ENCODE peak calls at places on chromosomes 4 and X, in four cellular contexts. One of them, this sample, is unnamed.

GRCh38 chr4:186132577-186133277 is 28.2 kb downstream of the FAM149A start:
- DNase-seq in H1: no peak
- DNase-seq in IMR-90: peak
- DNase-seq in H9: peak
- DNase-seq in this sample: peak

GRCh38 chrX:10769165-10769564 is 148.8 kb upstream of the MID1 start:
- DNase-seq in H1: no peak
- DNase-seq in IMR-90: peak
- DNase-seq in H9: no peak
- DNase-seq in this sample: peak

GRCh38 chr4:120750152-120750525 is 172.4 kb downstream of the PRDM5 start:
- DNase-seq in H1: no peak
- DNase-seq in IMR-90: no peak
- DNase-seq in H9: no peak
- DNase-seq in this sample: no peak

GRCh38 chr4:40998680-40999358 is 215.5 kb downstream of the APBB2 start:
- DNase-seq in H1: no peak
- DNase-seq in IMR-90: peak
- DNase-seq in H9: no peak
- DNase-seq in this sample: peak

GRCh38 chr4:31086771-31087330 is 366.7 kb downstream of the PCDH7 start:
- DNase-seq in H1: no peak
- DNase-seq in IMR-90: no peak
- DNase-seq in H9: no peak
- DNase-seq in this sample: no peak

GRCh38 chr4:185965456-185966384 is 103.2 kb upstream of the TLR3 start:
- DNase-seq in H1: no peak
- DNase-seq in IMR-90: no peak
- DNase-seq in H9: no peak
- DNase-seq in this sample: no peak

GRCh38 chr4:56626420-56626819 is 54.7 kb downstream of the HOPX start:
- DNase-seq in H1: no peak
- DNase-seq in IMR-90: no peak
- DNase-seq in H9: no peak
- DNase-seq in this sample: no peak

GRCh38 chrX:13430136-13430827 is 110.4 kb upstream of the ATXN3L start:
- DNase-seq in H1: no peak
- DNase-seq in IMR-90: peak
- DNase-seq in H9: no peak
- DNase-seq in this sample: peak

GRCh38 chr4:84691170-84691691 is 108.3 kb downstream of the CDS1 start:
- DNase-seq in H1: no peak
- DNase-seq in IMR-90: peak
- DNase-seq in H9: no peak
- DNase-seq in this sample: peak

GRCh38 chr4:161577604-161578301 is 586.0 kb downstream of the FSTL5 start:
- DNase-seq in H1: no peak
- DNase-seq in IMR-90: peak
- DNase-seq in H9: no peak
- DNase-seq in this sample: peak

GRCh38 chr4:58261526-58261925 is 1151.3 kb upstream of the IGFBP7 start:
- DNase-seq in H1: no peak
- DNase-seq in IMR-90: no peak
- DNase-seq in H9: no peak
- DNase-seq in this sample: peak

GRCh38 chr4:155228713-155229112 is 20.3 kb downstream of the NPY2R start:
- DNase-seq in H1: no peak
- DNase-seq in IMR-90: no peak
- DNase-seq in H9: no peak
- DNase-seq in this sample: no peak

GRCh38 chr4:88893961-88894360 is 163.0 kb downstream of the FAM13A start:
- DNase-seq in H1: no peak
- DNase-seq in IMR-90: peak
- DNase-seq in H9: no peak
- DNase-seq in this sample: no peak

GRCh38 chr4:100949350-100949935 is 397.9 kb downstream of the PPP3CA start:
- DNase-seq in H1: no peak
- DNase-seq in IMR-90: no peak
- DNase-seq in H9: no peak
- DNase-seq in this sample: no peak

GRCh38 chr4:156378053-156378665 is 424.5 kb upstream of the CTSO start:
- DNase-seq in H1: peak
- DNase-seq in IMR-90: peak
- DNase-seq in H9: peak
- DNase-seq in this sample: peak

GRCh38 chrX:47191331-47191730 is 2.3 kb upstream of the UBA1 start:
- DNase-seq in H1: peak
- DNase-seq in IMR-90: no peak
- DNase-seq in H9: no peak
- DNase-seq in this sample: peak

GRCh38 chrX:153886915-153887314 is 942 bp upstream of the L1CAM start:
- DNase-seq in H1: no peak
- DNase-seq in IMR-90: no peak
- DNase-seq in H9: no peak
- DNase-seq in this sample: peak

GRCh38 chr4:163610642-163611041 is 116.2 kb downstream of the TMA16 start:
- DNase-seq in H1: no peak
- DNase-seq in IMR-90: no peak
- DNase-seq in H9: no peak
- DNase-seq in this sample: peak

GRCh38 chrX:46788902-46789301 is 30.0 kb upstream of the SLC9A7 start:
- DNase-seq in H1: no peak
- DNase-seq in IMR-90: peak
- DNase-seq in H9: no peak
- DNase-seq in this sample: peak

GRCh38 chr4:78922207-78922606 is 17.0 kb downstream of the PAQR3 start:
- DNase-seq in H1: no peak
- DNase-seq in IMR-90: peak
- DNase-seq in H9: no peak
- DNase-seq in this sample: no peak

GRCh38 chr4:155072417-155072816 is 136.0 kb upstream of the NPY2R start:
- DNase-seq in H1: no peak
- DNase-seq in IMR-90: no peak
- DNase-seq in H9: no peak
- DNase-seq in this sample: no peak

GRCh38 chrX:16711219-16712115 is 1.0 kb downstream of the CTPS2 start:
- DNase-seq in H1: peak
- DNase-seq in IMR-90: no peak
- DNase-seq in H9: no peak
- DNase-seq in this sample: no peak

GRCh38 chr4:168408620-168409019 is 71.7 kb downstream of the DDX60L start:
- DNase-seq in H1: no peak
- DNase-seq in IMR-90: peak
- DNase-seq in H9: no peak
- DNase-seq in this sample: no peak

GRCh38 chr4:125316781-125317525 is 2.2 kb downstream of the FAT4 start:
- DNase-seq in H1: peak
- DNase-seq in IMR-90: peak
- DNase-seq in H9: peak
- DNase-seq in this sample: peak

GRCh38 chr4:172547724-172548123 is 620.9 kb upstream of the GALNT7 start:
- DNase-seq in H1: no peak
- DNase-seq in IMR-90: no peak
- DNase-seq in H9: no peak
- DNase-seq in this sample: no peak

GRCh38 chrX:130055103-130055502 is 55.2 kb downstream of the ELF4 start:
- DNase-seq in H1: no peak
- DNase-seq in IMR-90: peak
- DNase-seq in H9: no peak
- DNase-seq in this sample: peak

GRCh38 chr4:136355970-136356369 is 1176.3 kb downstream of the PCDH18 start:
- DNase-seq in H1: no peak
- DNase-seq in IMR-90: no peak
- DNase-seq in H9: peak
- DNase-seq in this sample: no peak

GRCh38 chr4:112082954-112083586 is 62.2 kb upstream of the FAM241A start:
- DNase-seq in H1: no peak
- DNase-seq in IMR-90: peak
- DNase-seq in H9: no peak
- DNase-seq in this sample: no peak

GRCh38 chrX:40182615-40183014 is 84.9 kb upstream of the BCOR start:
- DNase-seq in H1: no peak
- DNase-seq in IMR-90: no peak
- DNase-seq in H9: no peak
- DNase-seq in this sample: no peak

DNA sequence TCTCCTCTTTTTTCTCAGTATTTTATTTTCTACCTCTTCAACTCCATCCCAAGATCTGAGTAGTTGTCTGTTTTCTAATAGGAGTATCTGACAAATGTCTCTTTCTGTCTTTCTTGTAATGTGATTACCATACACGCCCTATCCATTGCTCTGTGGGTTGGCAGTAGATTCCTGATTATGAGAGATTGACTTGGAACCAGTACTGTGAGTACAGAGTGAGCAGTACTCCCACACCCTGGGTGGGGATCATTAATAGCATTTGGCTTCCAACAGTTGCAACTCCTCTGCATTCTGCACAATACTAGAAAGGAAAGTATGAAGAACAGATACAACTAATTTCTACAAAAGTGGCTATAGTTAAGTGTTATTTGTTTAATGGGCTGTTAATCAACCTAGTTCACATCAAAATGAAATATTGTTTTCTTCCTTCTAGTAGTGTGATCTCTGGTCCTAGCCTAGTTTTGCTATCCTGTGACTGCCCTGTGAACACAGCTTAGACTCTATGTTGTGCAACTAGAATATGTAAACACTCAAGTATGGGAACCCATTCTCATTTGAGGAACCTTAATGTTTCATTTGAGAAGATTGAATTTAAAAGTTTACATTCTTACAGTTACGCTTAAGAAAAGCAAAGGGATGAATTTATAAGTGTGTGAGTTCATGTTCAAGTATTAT is 112.9 kb downstream of the PTPN13 start:
- DNase-seq in H1: no peak
- DNase-seq in IMR-90: peak
- DNase-seq in H9: no peak
- DNase-seq in this sample: no peak
- H3K4me2 ChIP-seq in H1: no peak
- H3K4me2 ChIP-seq in IMR-90: no peak
- H3K4me2 ChIP-seq in H9: no peak
- H3K4me2 ChIP-seq in this sample: no peak

GRCh38 chr4:39024311-39024865 is 7.8 kb downstream of the TMEM156 start:
- DNase-seq in H1: no peak
- DNase-seq in IMR-90: no peak
- DNase-seq in H9: no peak
- DNase-seq in this sample: no peak

GRCh38 chr4:39026096-39026495 is 6.1 kb downstream of the TMEM156 start:
- DNase-seq in H1: no peak
- DNase-seq in IMR-90: no peak
- DNase-seq in H9: no peak
- DNase-seq in this sample: no peak

GRCh38 chr4:39022241-39022640 is 10.0 kb downstream of the TMEM156 start:
- DNase-seq in H1: no peak
- DNase-seq in IMR-90: no peak
- DNase-seq in H9: no peak
- DNase-seq in this sample: no peak

GRCh38 chr4:39023059-39023458 is 9.2 kb downstream of the TMEM156 start:
- DNase-seq in H1: no peak
- DNase-seq in IMR-90: peak
- DNase-seq in H9: no peak
- DNase-seq in this sample: no peak

DNA sequence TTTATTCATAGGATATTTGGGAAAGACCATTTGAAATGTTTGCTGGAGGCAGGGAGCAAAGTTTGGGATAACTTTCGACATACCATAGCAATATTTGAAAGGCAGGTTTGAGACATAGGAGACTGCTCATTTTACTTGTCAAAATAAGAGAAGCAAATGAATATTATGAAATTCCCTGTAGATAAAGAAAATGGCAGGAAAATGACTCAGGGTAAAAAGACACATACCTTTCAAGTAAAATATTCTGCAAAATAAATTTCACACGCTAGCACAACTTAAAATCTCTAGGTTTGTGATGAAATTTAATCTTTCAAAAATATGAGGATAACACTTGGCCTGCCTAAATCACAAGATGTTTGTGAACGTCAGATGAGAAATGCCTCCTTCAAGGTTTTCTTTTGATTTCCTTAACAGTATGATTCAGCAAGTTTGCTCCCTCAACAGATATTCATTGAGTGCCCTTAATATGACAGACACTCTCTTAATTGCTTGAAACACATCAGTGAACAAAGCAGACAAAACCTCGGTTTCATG is 6.6 kb downstream of the TMEM156 start:
- DNase-seq in H1: no peak
- DNase-seq in IMR-90: peak
- DNase-seq in H9: no peak
- DNase-seq in this sample: no peak
- H3K56ac ChIP-seq in H1: no peak
- H3K56ac ChIP-seq in IMR-90: peak
- H3K56ac ChIP-seq in H9: no peak
- H3K56ac ChIP-seq in this sample: no peak

DNA sequence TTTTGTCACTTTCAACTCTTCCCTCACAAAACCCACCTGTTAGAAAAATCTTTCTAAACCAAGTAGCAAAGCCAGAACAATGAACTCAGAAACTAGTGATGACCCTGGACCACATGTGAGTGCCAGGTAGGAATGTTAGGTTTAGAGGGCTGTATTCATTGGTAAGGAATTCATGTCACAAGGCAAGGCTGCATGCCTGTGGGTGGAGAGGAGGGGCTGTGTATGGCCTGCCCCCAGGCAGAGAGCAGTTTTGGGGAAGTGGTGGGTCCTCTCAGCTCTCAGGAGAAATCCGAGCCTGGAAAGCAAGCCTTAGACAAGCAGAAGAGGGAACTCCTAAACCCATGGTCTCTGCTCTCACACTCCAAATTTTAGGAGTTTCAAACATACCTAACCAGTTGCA is 2.4 kb downstream of the RNF175 start:
- DNase-seq in H1: no peak
- DNase-seq in IMR-90: no peak
- DNase-seq in H9: peak
- DNase-seq in this sample: peak
- H4K8ac ChIP-seq in H1: no peak
- H4K8ac ChIP-seq in IMR-90: no peak
- H4K8ac ChIP-seq in H9: no peak
- H4K8ac ChIP-seq in this sample: no peak

GRCh38 chrX:9148626-9149385 is 114.9 kb upstream of the FAM9B start:
- DNase-seq in H1: no peak
- DNase-seq in IMR-90: peak
- DNase-seq in H9: peak
- DNase-seq in this sample: peak
- H3K4me2 ChIP-seq in H1: peak
- H3K4me2 ChIP-seq in IMR-90: peak
- H3K4me2 ChIP-seq in H9: peak
- H3K4me2 ChIP-seq in this sample: no peak